ENCODE peak calls at places on chromosomes 2 and 18, in five cellular contexts. Y is choroid plexus epithelial cell; Z is activated CD4-positive, CD25-positive, alpha-beta regulatory T cell; O is NCI-H1417 treated with DMSO at 0.1 percent for 48 hours; Q is naive thymus-derived CD8-positive, alpha-beta T cell. W is an unnamed sample.

GRCh38 chr2:174522553-174522952 is 35.7 kb upstream of the GPR155 start:
- DNase-seq in Y (peak; percentile 44), Z (no peak), O (no peak), Q (no peak), W (peak; percentile 18)

GRCh38 chr18:38025433-38026038 is 459.9 kb upstream of the CELF4 start:
- DNase-seq in Y (peak; percentile 22), Z (no peak), O (no peak), Q (no peak), W (no peak)

GRCh38 chr2:27638709-27639108 is 9.9 kb downstream of the GPN1 start:
- DNase-seq in Y (peak; percentile 80), Z (no peak), O (no peak), Q (no peak), W (no peak)

GRCh38 chr2:6750389-6751158 is 115.1 kb downstream of the CMPK2 start:
- DNase-seq in Y (no peak), Z (no peak), O (no peak), Q (no peak), W (no peak)

GRCh38 chr2:72883356-72883962 is 3.7 kb upstream of the SPR start:
- DNase-seq in Y (peak; percentile 62), Z (no peak), O (no peak), Q (no peak), W (no peak)

GRCh38 chr2:101679037-101679726 is 18.3 kb upstream of the MAP4K4 start:
- DNase-seq in Y (peak; percentile 89), Z (no peak), O (no peak), Q (no peak), W (no peak)

GRCh38 chr2:172234716-172235661 is 132.3 kb upstream of the DLX2 start:
- DNase-seq in Y (no peak), Z (no peak), O (peak; percentile 42), Q (peak; percentile 19), W (peak; percentile 37)

GRCh38 chr18:37238271-37238670 is 327.3 kb downstream of the CELF4 start:
- DNase-seq in Y (no peak), Z (no peak), O (no peak), Q (no peak), W (no peak)

GRCh38 chr18:44954256-44954655 is 273.6 kb downstream of the SETBP1 start:
- DNase-seq in Y (no peak), Z (no peak), O (no peak), Q (no peak), W (no peak)

GRCh38 chr2:4992226-4992625 is 700.0 kb upstream of the SOX11 start:
- DNase-seq in Y (peak; percentile 8), Z (no peak), O (peak; percentile 20), Q (no peak), W (no peak)